ENCODE peak calls at places on chromosomes 4 and X, in five cellular contexts. K is GM23248, O is heart left ventricle, Y is tibial artery, T is fibroblast of lung. B is an unnamed sample.

GRCh38 chrX:19616959-19617358 is 101.7 kb upstream of the MAP3K15 start:
- DNase-seq in T (peak; percentile 21), K (peak; percentile 56), Y (no peak), O (no peak), B (no peak)

GRCh38 chrX:30190426-30190825 is 24.9 kb upstream of the MAGEB2 start:
- DNase-seq in T (no peak), Y (no peak), O (no peak), K (no peak), B (no peak)

GRCh38 chr4:162952232-162952631 is 214.5 kb downstream of the NAF1 start:
- DNase-seq in K (no peak), T (peak; percentile 50), Y (no peak), O (no peak), B (no peak)

GRCh38 chr4:108172231-108172779 is 3.6 kb upstream of the LEF1 start:
- DNase-seq in T (peak; percentile 48), O (no peak), Y (no peak), K (peak; percentile 18), B (peak; percentile 19)

GRCh38 chr4:47000406-47000805 is 7.0 kb upstream of the GABRA4 start:
- DNase-seq in K (no peak), Y (no peak), T (no peak), O (no peak), B (no peak)

GRCh38 chrX:153768311-153769157 is 4.5 kb downstream of the PLXNB3 start:
- DNase-seq in O (no peak), Y (no peak), K (no peak), T (no peak), B (no peak)

GRCh38 chr4:153115322-153116100 is 88.7 kb upstream of the TRIM2 start:
- DNase-seq in T (peak; percentile 85), O (peak; percentile 41), K (peak; percentile 83), Y (peak; percentile 34), B (no peak)

GRCh38 chr4:16043820-16044554 is 39.8 kb downstream of the PROM1 start:
- DNase-seq in K (no peak), O (no peak), Y (no peak), T (no peak), B (no peak)

GRCh38 chrX:53317365-53318069 is 36.1 kb upstream of the IQSEC2 start:
- DNase-seq in Y (peak; percentile 41), T (peak; percentile 36), O (peak; percentile 54), K (peak; percentile 61), B (peak; percentile 63)

GRCh38 chr4:82076809-82077208 is 297.0 kb downstream of the HNRNPD start:
- DNase-seq in T (no peak), Y (no peak), K (no peak), O (no peak), B (no peak)

GRCh38 chr4:87414806-87415205 is 7.6 kb upstream of the NUDT9 start:
- DNase-seq in O (no peak), K (no peak), Y (no peak), T (no peak), B (no peak)

GRCh38 chr4:81030617-81031388 is at the start of gene BMP3:
- DNase-seq in O (no peak), K (peak; percentile 52), T (peak; percentile 35), Y (no peak), B (no peak)

GRCh38 chrX:70129811-70130210 is 3.4 kb upstream of the IGBP1 start:
- DNase-seq in O (no peak), T (peak; percentile 6), K (peak; percentile 24), Y (no peak), B (no peak)

GRCh38 chrX:154396948-154397887 is 959 bp upstream of the RPL10 start:
- DNase-seq in K (peak; percentile 81), T (peak; percentile 54), Y (peak; percentile 75), O (peak; percentile 73), B (peak; percentile 35)

GRCh38 chrX:24902808-24903207 is 113.0 kb downstream of the ARX start:
- DNase-seq in K (peak; percentile 60), Y (no peak), T (peak; percentile 76), O (no peak), B (no peak)

GRCh38 chrX:54633641-54634040 is 103.6 kb downstream of the GNL3L start:
- DNase-seq in T (peak; percentile 56), K (no peak), Y (no peak), O (no peak), B (no peak)

GRCh38 chr4:74331252-74331651 is 23.0 kb downstream of the EPGN start:
- DNase-seq in T (no peak), K (no peak), Y (no peak), O (no peak), B (no peak)

GRCh38 chrX:7054219-7055206 is 93.0 kb upstream of the STS start:
- DNase-seq in Y (no peak), T (no peak), K (no peak), O (no peak), B (no peak)

GRCh38 chr4:53040459-53040815 is 178.3 kb downstream of the RASL11B start:
- DNase-seq in T (peak; percentile 46), O (no peak), Y (no peak), K (no peak), B (no peak)

GRCh38 chrX:110795645-110796510 is at the start of gene CHRDL1:
- DNase-seq in Y (peak; percentile 41), K (peak; percentile 19), O (peak; percentile 19), T (peak; percentile 45), B (no peak)

GRCh38 chrX:19334945-19335626 is 8.6 kb upstream of the PDHA1 start:
- DNase-seq in O (no peak), T (no peak), K (no peak), Y (no peak), B (no peak)

GRCh38 chrX:17553961-17554482 is 179.0 kb downstream of the NHS start:
- DNase-seq in O (no peak), K (no peak), Y (no peak), T (no peak), B (no peak)

GRCh38 chr4:184310171-184310567 is 92.5 kb upstream of the ENPP6 start:
- DNase-seq in O (no peak), T (no peak), K (no peak), Y (no peak), B (no peak)

GRCh38 chr4:116469582-116469981 is 615.8 kb downstream of the TRAM1L1 start:
- DNase-seq in T (no peak), O (no peak), Y (no peak), K (no peak), B (no peak)

GRCh38 chr4:185559913-185560281 is 24.6 kb upstream of the PDLIM3 start:
- DNase-seq in K (peak; percentile 51), O (no peak), Y (no peak), T (peak; percentile 87), B (no peak)

GRCh38 chr4:98571161-98571786 is 87.1 kb downstream of the TSPAN5 start:
- DNase-seq in T (no peak), K (no peak), Y (no peak), O (no peak), B (no peak)

DNA sequence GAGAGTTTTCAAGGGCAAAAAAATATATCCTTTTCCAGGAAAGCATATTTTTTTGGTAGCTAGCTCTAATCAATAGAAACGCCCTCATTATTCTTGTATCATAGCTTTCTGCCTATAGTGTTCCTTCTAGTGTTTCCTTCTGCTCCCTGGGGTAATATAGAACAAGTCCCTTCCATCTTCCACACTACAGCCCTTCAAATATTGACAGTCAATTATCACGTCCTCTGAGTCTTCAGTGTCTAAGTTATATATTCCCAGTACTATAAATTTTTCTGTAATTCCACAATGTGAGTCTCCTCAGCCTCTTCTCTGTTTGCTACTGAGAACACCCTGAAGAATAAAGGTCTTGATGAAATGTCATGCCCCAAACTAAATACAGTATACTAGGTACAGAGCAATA is 1088.0 kb upstream of the PCDH7 start:
- DNase-seq in O (no peak), T (no peak), Y (no peak), K (no peak), B (no peak)
- H3K9me3 ChIP-seq in O (no peaks in the 10 kb centered on the region), T (no peaks in the 10 kb centered on the region), Y (no peaks in the 10 kb centered on the region), K (no peaks in the 10 kb centered on the region), B (no peaks in the 10 kb centered on the region)

DNA sequence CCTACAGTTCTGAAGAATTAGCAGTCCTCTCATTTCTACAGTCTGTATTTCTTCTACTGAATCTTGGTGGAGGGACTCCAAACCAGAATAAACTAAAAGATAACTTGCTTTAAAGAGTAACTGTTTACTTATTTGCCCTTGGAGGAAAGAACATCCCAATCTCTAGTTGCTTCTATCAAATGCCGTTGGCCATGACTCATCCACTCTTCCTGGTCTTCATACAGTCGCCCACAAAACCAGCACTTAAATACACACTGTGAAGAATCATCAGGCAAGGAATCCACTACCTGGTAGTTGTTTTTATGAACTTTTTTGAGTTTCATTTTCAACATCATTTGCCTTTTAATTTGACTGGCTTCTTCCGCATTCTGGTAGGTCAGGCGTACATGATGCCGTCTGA is 14.2 kb downstream of the ZNF518B start:
- DNase-seq in K (no peak), O (no peak), T (peak; percentile 28), Y (no peak), B (no peak)
- H3K9me3 ChIP-seq in K (no peaks in the 10 kb centered on the region), O (no peaks in the 10 kb centered on the region), T (no peaks in the 10 kb centered on the region), Y (peaks cover 58% of the 10 kb centered on the region), B (peaks cover 15% of the 10 kb centered on the region)

DNA sequence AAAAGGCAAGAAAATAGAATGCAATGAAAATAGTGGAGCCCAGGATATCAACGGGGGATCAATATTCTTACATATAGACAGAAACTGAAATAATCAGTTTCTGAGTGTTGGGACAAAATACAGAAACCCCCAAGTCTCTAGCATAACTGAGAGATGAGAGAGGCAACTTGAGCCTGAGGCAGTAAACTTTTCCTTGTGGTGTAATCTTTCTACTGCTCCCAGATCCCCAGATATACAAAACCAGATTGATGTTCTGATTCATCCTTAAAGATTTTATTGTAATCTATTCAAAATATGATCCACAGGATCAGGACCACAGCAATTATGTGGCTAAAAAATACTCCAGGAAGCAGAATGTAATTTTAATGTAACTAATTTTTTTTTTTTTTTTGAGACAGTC is 2282.6 kb downstream of the ARAP2 start:
- DNase-seq in O (no peak), T (peak; percentile 55), K (peak; percentile 39), Y (no peak), B (no peak)
- H3K9me3 ChIP-seq in O (no peaks in the 10 kb centered on the region), T (no peaks in the 10 kb centered on the region), K (no peaks in the 10 kb centered on the region), Y (no peaks in the 10 kb centered on the region), B (no peaks in the 10 kb centered on the region)

GRCh38 chr4:177595413-177595812 is 153.2 kb upstream of the AGA start:
- DNase-seq in T (no peak), O (no peak), K (no peak), Y (no peak), B (no peak)

GRCh38 chr4:177596035-177596434 is 153.8 kb upstream of the AGA start:
- DNase-seq in Y (no peak), O (no peak), K (peak; percentile 85), T (peak; percentile 85), B (no peak)

GRCh38 chr4:177596991-177597390 is 154.8 kb upstream of the AGA start:
- DNase-seq in Y (no peak), T (no peak), O (no peak), K (no peak), B (no peak)
- H3K9me3 ChIP-seq in Y (no peaks in the 10 kb centered on the region), T (no peaks in the 10 kb centered on the region), O (no peaks in the 10 kb centered on the region), K (no peaks in the 10 kb centered on the region), B (no peaks in the 10 kb centered on the region)

DNA sequence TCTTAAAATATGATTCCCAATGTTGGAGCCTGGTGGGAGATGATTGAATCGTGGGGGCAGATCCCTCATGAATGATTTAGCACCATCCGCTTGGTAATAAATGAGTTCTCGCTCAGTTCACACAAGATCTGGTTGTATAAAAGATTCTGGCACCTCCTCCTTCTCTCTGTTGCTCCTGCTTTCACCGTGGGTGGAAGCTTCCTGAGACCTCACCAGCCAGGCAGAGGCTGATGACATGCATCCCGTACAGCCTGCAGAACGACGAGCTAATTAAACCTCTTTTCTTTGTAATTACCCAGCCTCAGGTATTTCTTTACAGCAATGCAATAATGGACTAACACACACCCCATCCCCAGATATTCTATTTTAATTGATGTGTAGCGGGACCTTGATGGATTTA is 162.2 kb downstream of the NPFFR2 start:
- DNase-seq in O (no peak), T (no peak), Y (no peak), K (no peak), B (no peak)
- H3K9me3 ChIP-seq in O (no peaks in the 10 kb centered on the region), T (no peaks in the 10 kb centered on the region), Y (no peaks in the 10 kb centered on the region), K (no peaks in the 10 kb centered on the region), B (no peaks in the 10 kb centered on the region)

B was measured in T-helper 17 cell.